ENCODE peak calls at places on chromosomes 7 and 10, in eight cellular contexts. P is stimulated activated CD4-positive, alpha-beta T cell treated with anti-CD3 and anti-CD28 coated beads, Interleukin-2, amount 100 ng/mL, for 24 hours; F is IMR-90; Q is ACHN; S is activated T-cell treated with anti-CD3 and anti-CD28 coated beads, Interleukin-2, amount 50 U/mL, for 24 hours; K is Caco-2; X is left ventricle myocardium inferior; I is NCI-H510A. L is an unnamed sample.

GRCh38 chr7:28293529-28293835 is 112.9 kb upstream of the JAZF1 start:
- DNase-seq in F (no peak), Q (no peak), X (no peak), P (no peak), S (no peak), K (no peak), I (no peak), L (peak)

GRCh38 chr10:84308481-84309304 is 19.7 kb upstream of the CCSER2 start:
- DNase-seq in S (peak), X (peak), Q (peak), K (no peak), I (no peak), P (peak), F (peak), L (peak)

GRCh38 chr7:75878769-75879596 is at the start of gene RHBDD2:
- DNase-seq in S (peak), K (peak), I (peak), P (peak), X (peak), F (peak), Q (peak), L (peak)

GRCh38 chr7:29285451-29285807 is 90.9 kb downstream of the CHN2 start:
- DNase-seq in X (no peak), F (peak), P (peak), S (no peak), K (no peak), Q (peak), I (no peak), L (peak)

GRCh38 chr10:70990661-70991060 is 102.3 kb upstream of the PCBD1 start:
- DNase-seq in I (no peak), X (no peak), P (no peak), F (no peak), S (no peak), K (peak), Q (no peak), L (no peak)

GRCh38 chr7:151923097-151923876 is 33.0 kb upstream of the GALNTL5 start:
- DNase-seq in Q (no peak), P (no peak), F (no peak), S (no peak), K (no peak), I (no peak), X (no peak), L (no peak)

GRCh38 chr10:118531105-118531851 is 64.2 kb downstream of the PRLHR start:
- DNase-seq in P (no peak), Q (no peak), I (no peak), S (no peak), F (no peak), X (peak), K (no peak), L (peak)

GRCh38 chr7:12389089-12389700 is 14.5 kb downstream of the VWDE start:
- DNase-seq in F (peak), I (peak), S (no peak), P (peak), X (no peak), Q (peak), K (peak), L (peak)

GRCh38 chr7:133742709-133743538 is 384.2 kb upstream of the LRGUK start:
- DNase-seq in P (no peak), X (no peak), I (no peak), F (peak), Q (peak), S (no peak), K (no peak), L (peak)

GRCh38 chr10:70126700-70127395 is 5.8 kb downstream of the AIFM2 start:
- DNase-seq in X (no peak), K (no peak), Q (no peak), S (no peak), P (no peak), F (no peak), I (no peak), L (no peak)

GRCh38 chr7:148588891-148589215 is 1.7 kb upstream of the C7orf33 start:
- DNase-seq in I (no peak), Q (no peak), S (no peak), K (no peak), X (no peak), F (no peak), P (no peak), L (no peak)

GRCh38 chr7:12139421-12139820 is 71.7 kb upstream of the TMEM106B start:
- DNase-seq in X (no peak), K (no peak), I (no peak), S (no peak), F (no peak), Q (no peak), P (no peak), L (peak)

GRCh38 chr10:90658791-90659190 is 199.0 kb downstream of the HTR7 start:
- DNase-seq in X (no peak), Q (peak), F (no peak), I (no peak), P (no peak), S (no peak), K (no peak), L (peak)

GRCh38 chr7:1719913-1720312 is 49.8 kb downstream of the ELFN1 start:
- DNase-seq in S (no peak), X (no peak), P (no peak), K (no peak), Q (no peak), I (no peak), F (no peak), L (no peak)

GRCh38 chr10:13956826-13957225 is 370.1 kb downstream of the PRPF18 start:
- DNase-seq in F (peak), P (no peak), Q (no peak), I (no peak), X (peak), S (no peak), K (no peak), L (peak)

GRCh38 chr10:100146875-100147665 is 38.8 kb downstream of the ERLIN1 start:
- DNase-seq in X (no peak), K (no peak), P (no peak), I (no peak), F (no peak), S (no peak), Q (no peak), L (peak)

GRCh38 chr7:99141334-99141733 is 2.6 kb downstream of the SMURF1 start:
- DNase-seq in P (no peak), X (no peak), K (no peak), S (no peak), Q (peak), I (no peak), F (no peak), L (no peak)

GRCh38 chr7:99289185-99289584 is 16.5 kb downstream of the MYH16 start:
- DNase-seq in F (no peak), X (no peak), Q (no peak), S (no peak), K (no peak), I (no peak), P (no peak), L (no peak)

GRCh38 chr10:123800299-123800698 is 91.3 kb downstream of the CPXM2 start:
- DNase-seq in P (no peak), Q (no peak), K (no peak), X (no peak), F (no peak), S (no peak), I (no peak), L (peak)

GRCh38 chr10:83764681-83765080 is 374.6 kb upstream of the GHITM start:
- DNase-seq in K (no peak), X (no peak), S (no peak), I (no peak), Q (no peak), P (no peak), F (no peak), L (no peak)

GRCh38 chr10:30026578-30026977 is 32.8 kb downstream of the JCAD start:
- DNase-seq in K (no peak), Q (no peak), I (no peak), P (no peak), S (no peak), X (no peak), F (no peak), L (no peak)

GRCh38 chr10:31129261-31129660 is 97.6 kb upstream of the ZNF438 start:
- DNase-seq in K (no peak), I (no peak), F (peak), S (no peak), X (no peak), P (no peak), Q (no peak), L (peak)

GRCh38 chr7:90900640-90901353 is 304.7 kb downstream of the CDK14 start:
- DNase-seq in I (peak), Q (no peak), P (no peak), X (no peak), K (peak), F (no peak), S (no peak), L (no peak)

GRCh38 chr7:13835442-13835841 is 154.0 kb downstream of the ETV1 start:
- DNase-seq in X (no peak), I (no peak), F (no peak), K (no peak), P (no peak), Q (no peak), S (no peak), L (no peak)